ENCODE peak calls at places on chromosomes 4 and X, in seven cellular contexts. N is HL-60, J is uterus, I is HCT116, Q is brain microvascular endothelial cell, Y is mammary epithelial cell, C is ascending aorta. S is an unnamed sample. For H3K27me3, the result is how much of the 10 kb centered on the place peaks cover.

GRCh38 chr4:40621229-40621591 is 8.5 kb downstream of the RBM47 start:
- DNase-seq in C (no peak), I (no peak), Q (no peak), J (no peak), Y (no peak), N (no peak), S (no peak)

GRCh38 chr4:4289930-4290850 is at the start of the genes LYAR and ZBTB49:
- DNase-seq in C (peak), Y (peak), N (peak), I (peak), J (peak), Q (peak), S (peak)

GRCh38 chr4:182310316-182310715 is 67.1 kb downstream of the TENM3 start:
- DNase-seq in J (no peak), C (no peak), Y (no peak), N (no peak), Q (no peak), I (no peak), S (no peak)

GRCh38 chr4:171025776-171026175 is 787.4 kb upstream of the GALNTL6 start:
- DNase-seq in Y (peak), Q (no peak), N (peak), I (no peak), C (no peak), J (no peak), S (peak)

GRCh38 chr4:13484749-13485345 is 707 bp upstream of the RAB28 start:
- DNase-seq in I (peak), Y (no peak), J (no peak), C (no peak), Q (peak), N (no peak), S (no peak)

GRCh38 chr4:56123051-56123450 is 174.3 kb downstream of the CEP135 start:
- DNase-seq in N (no peak), J (no peak), C (no peak), Y (no peak), Q (no peak), I (no peak), S (no peak)

GRCh38 chrX:39845289-39845688 is 252.5 kb downstream of the BCOR start:
- DNase-seq in Y (no peak), J (no peak), Q (no peak), N (no peak), C (no peak), I (no peak), S (no peak)

GRCh38 chrX:11757729-11758399 is at the start of gene MSL3:
- DNase-seq in C (peak), N (no peak), I (no peak), Q (peak), J (peak), Y (peak), S (no peak)

GRCh38 chrX:13697440-13697839 is 8.5 kb downstream of the RAB9A start:
- DNase-seq in N (peak), C (no peak), I (no peak), Y (no peak), J (no peak), Q (no peak), S (no peak)

GRCh38 chr4:22454955-22455354 is 60.9 kb downstream of the ADGRA3 start:
- DNase-seq in N (no peak), C (no peak), J (no peak), Y (no peak), I (no peak), Q (no peak), S (no peak)

GRCh38 chrX:11129546-11129945 is 18.4 kb downstream of the HCCS start:
- DNase-seq in Q (no peak), Y (no peak), C (no peak), I (no peak), J (no peak), N (no peak), S (no peak)

GRCh38 chrX:2689773-2690666 is 1.1 kb upstream of the CD99 start:
- DNase-seq in Y (no peak), Q (no peak), C (no peak), N (no peak), J (no peak), I (no peak), S (no peak)

GRCh38 chr4:31045724-31046318 is 325.7 kb downstream of the PCDH7 start:
- DNase-seq in N (no peak), I (no peak), C (no peak), Q (peak), Y (peak), J (no peak), S (no peak)

GRCh38 chr4:15007201-15007600 is 4.9 kb downstream of the CPEB2 start:
- DNase-seq in J (no peak), Y (no peak), C (no peak), Q (no peak), I (no peak), N (no peak), S (no peak)

GRCh38 chr4:15004701-15005301 is 2.5 kb downstream of the CPEB2 start:
- DNase-seq in I (no peak), C (peak), Q (peak), N (peak), J (peak), Y (peak), S (no peak)

GRCh38 chr4:15003891-15004700 is 1.8 kb downstream of the CPEB2 start:
- DNase-seq in N (peak), J (peak), Y (peak), C (peak), I (no peak), Q (no peak), S (no peak)

GRCh38 chr4:15005474-15006115 is 3.3 kb downstream of the CPEB2 start:
- DNase-seq in I (no peak), N (no peak), J (no peak), Q (no peak), C (no peak), Y (peak), S (no peak)

DNA sequence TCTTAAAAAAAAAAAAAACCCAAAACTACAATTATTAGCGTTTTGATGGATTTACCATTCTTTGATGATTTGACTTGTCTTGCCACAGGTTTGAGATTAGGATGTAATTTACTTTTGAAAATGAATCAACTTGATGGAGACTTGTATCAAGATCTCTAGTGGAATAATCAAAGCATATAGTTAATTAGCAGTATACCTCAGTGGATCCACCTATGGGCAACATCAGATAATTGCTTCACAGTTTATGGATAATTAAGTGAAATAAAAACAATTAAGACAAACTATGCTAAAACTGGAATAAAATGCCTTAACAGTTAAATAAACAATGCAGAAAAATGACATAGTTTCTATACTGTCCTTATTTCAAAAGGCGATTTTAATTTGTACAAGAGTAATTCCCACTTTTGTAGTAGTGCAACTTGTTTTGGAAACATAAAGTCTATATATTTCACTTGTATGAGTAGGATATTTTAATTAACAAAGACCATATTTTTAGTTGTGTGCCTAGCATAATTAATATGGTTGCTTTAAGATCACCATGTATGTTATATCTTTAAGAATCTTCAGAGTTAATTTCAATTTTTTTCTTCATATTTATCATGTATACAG is 4.2 kb downstream of the CPEB2 start:
- DNase-seq in C (no peak), Q (no peak), I (no peak), Y (peak), J (no peak), N (no peak), S (no peak)
- H3K4me3 ChIP-seq in C (peak), Q (peak), I (no peak), Y (peak), J (no peak), N (no peak), S (peak)

DNA sequence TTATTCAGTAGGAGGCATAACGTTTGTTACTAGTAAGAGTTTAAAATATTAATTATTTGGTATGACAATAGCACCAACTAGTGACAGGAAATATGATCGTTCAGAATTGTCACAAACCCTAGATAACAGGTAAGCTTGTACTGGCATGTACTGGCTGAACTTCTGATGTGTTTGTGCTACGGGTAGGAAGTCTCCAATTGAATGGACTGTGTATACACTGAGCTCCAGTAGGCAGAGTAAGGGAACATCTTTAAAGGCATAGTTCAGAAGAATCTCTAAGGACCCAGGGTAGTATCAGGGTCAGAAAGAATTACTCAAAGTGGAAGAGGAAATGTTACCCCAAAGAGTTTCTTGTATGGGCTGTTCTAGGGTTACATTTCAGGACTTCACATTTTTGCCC is 230.4 kb downstream of the EDA2R start:
- DNase-seq in J (no peak), Q (no peak), C (no peak), N (no peak), I (no peak), Y (peak), S (no peak)
- TF ChIP-seq CTCF in J (no peak), Q (no peak), C (no peak), N (no peak), I (peak), Y (peak), S (no peak)

DNA sequence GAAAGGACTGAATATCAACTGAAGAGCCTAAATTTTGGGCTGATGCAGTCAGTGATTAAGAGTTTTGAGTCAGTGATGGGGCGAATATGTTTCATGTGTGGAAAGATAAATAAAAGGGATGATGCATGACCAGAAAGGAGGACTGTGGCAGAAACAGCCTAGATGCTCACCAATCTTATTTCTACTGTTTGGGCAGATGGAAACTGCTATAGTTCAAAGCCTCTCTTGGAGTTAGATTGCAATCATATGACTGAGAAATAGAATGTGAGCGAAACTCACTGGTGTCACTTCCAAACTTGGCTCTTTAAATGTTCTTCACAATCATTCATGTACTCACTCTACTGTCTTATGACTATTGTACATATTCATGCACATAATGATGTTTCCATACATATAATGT is 35.4 kb upstream of the YTHDC1 start:
- DNase-seq in Q (no peak), C (no peak), N (no peak), Y (no peak), I (no peak), J (no peak), S (no peak)
- H3K27me3 ChIP-seq in Q (under half), C (under half), N (under half), Y (under half), I (under half), J (under half), S (under half)

DNA sequence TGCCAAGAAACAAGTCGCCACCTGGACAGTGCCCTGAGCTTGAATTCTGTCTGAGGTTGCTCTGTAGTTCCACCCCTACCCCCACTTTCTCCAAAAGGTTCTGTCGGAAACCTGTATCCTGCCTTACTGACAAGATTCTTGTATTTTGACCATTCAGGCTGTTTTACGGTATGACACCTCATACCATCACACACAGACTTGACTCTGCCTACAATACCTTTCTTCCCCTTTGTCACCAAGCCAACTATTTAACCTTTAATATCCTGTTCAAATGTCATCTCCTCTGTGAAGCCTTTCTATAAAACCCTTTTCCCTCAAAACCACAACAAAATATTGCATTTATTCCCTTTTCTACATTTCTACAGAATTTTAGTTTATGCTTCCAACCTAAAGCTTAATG is 161.9 kb downstream of the VSIG4 start:
- DNase-seq in I (no peak), Q (no peak), J (no peak), C (no peak), Y (no peak), N (no peak), S (no peak)
- H3K4me3 ChIP-seq in I (no peak), Q (no peak), J (no peak), C (no peak), Y (no peak), N (no peak), S (no peak)

DNA sequence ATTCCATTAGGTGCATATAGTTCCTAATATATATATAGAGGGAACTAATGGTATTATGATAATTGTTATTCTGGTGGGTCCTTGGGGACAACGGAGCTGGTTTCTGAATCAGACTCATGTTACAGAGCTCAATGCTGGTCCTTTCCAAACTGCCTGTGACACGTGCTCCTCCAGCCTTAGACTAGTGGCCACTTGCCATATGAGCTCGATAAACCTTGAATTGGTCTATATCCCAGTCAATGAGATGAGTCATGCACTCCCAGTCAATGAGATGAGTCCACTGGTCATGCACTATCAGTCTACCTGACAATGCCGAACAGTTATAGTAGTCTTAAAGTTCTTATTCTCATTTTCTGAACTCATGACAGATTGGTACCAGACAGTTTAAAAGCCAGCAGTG is 325.3 kb downstream of the LDB2 start:
- DNase-seq in Q (no peak), N (no peak), Y (no peak), C (no peak), J (peak), I (no peak), S (no peak)
- TF ChIP-seq CTCF in Q (no peak), N (no peak), Y (no peak), C (no peak), J (no peak), I (no peak), S (no peak)

GRCh38 chrX:154806837-154807501 is 1.7 kb upstream of the MPP1 start:
- DNase-seq in Y (no peak), C (no peak), Q (no peak), J (no peak), N (no peak), I (no peak), S (no peak)
- H3K27me3 ChIP-seq in Y (under half), C (under half), Q (under half), J (under half), N (under half), I (under half), S (under half)

GRCh38 chrX:47838361-47838760 is 1.7 kb downstream of the ZNF81 start:
- DNase-seq in I (no peak), Y (no peak), N (no peak), J (no peak), Q (no peak), C (no peak), S (no peak)
- H3K4me3 ChIP-seq in I (no peak), Y (no peak), N (no peak), J (no peak), Q (no peak), C (no peak), S (no peak)

GRCh38 chr4:2060578-2061207 is 1.6 kb downstream of the NAT8L start:
- DNase-seq in Q (no peak), J (no peak), N (no peak), C (no peak), I (no peak), Y (no peak), S (no peak)
- TF ChIP-seq CTCF in Q (no peak), J (no peak), N (no peak), C (no peak), I (no peak), Y (no peak), S (no peak)

GRCh38 chrX:154305481-154306205 is 10.0 kb downstream of the TKTL1 start:
- DNase-seq in Y (no peak), I (no peak), Q (no peak), J (no peak), C (no peak), N (no peak), S (no peak)
- H3K27me3 ChIP-seq in Y (under half), I (under half), Q (under half), J (under half), C (under half), N (under half), S (under half)